ENCODE peak calls at places on chromosomes 7 and 10, in four cellular contexts. One of them, this sample, is unnamed.

GRCh38 chr10:116800356-116800929 is 48.9 kb upstream of the ENO4 start:
- DNase-seq in BE2C: no peak
- DNase-seq in MM.1S: no peak
- DNase-seq in CD8-positive, alpha-beta T cell: no peak
- DNase-seq in this sample: no peak

GRCh38 chr7:35826751-35827150 is 25.9 kb downstream of the SEPTIN7 start:
- DNase-seq in BE2C: no peak
- DNase-seq in MM.1S: no peak
- DNase-seq in CD8-positive, alpha-beta T cell: no peak
- DNase-seq in this sample: no peak

GRCh38 chr7:129252133-129252532 is 27.3 kb downstream of the AHCYL2 start:
- DNase-seq in BE2C: no peak
- DNase-seq in MM.1S: no peak
- DNase-seq in CD8-positive, alpha-beta T cell: no peak
- DNase-seq in this sample: no peak

GRCh38 chr7:138954545-138955475 is 26.4 kb downstream of the KIAA1549 start:
- DNase-seq in BE2C: no peak
- DNase-seq in MM.1S: no peak
- DNase-seq in CD8-positive, alpha-beta T cell: no peak
- DNase-seq in this sample: no peak

GRCh38 chr10:34698979-34699378 is 116.1 kb downstream of the PARD3 start:
- DNase-seq in BE2C: no peak
- DNase-seq in MM.1S: no peak
- DNase-seq in CD8-positive, alpha-beta T cell: no peak
- DNase-seq in this sample: peak; percentile 63

GRCh38 chr10:60293797-60294196 is 95.9 kb downstream of the ANK3 start:
- DNase-seq in BE2C: no peak
- DNase-seq in MM.1S: no peak
- DNase-seq in CD8-positive, alpha-beta T cell: no peak
- DNase-seq in this sample: no peak

GRCh38 chr7:14233026-14233897 is 243.8 kb upstream of the ETV1 start:
- DNase-seq in BE2C: no peak
- DNase-seq in MM.1S: no peak
- DNase-seq in CD8-positive, alpha-beta T cell: no peak
- DNase-seq in this sample: no peak

GRCh38 chr10:132987671-132988571 is 45.6 kb upstream of the CFAP46 start:
- DNase-seq in BE2C: no peak
- DNase-seq in MM.1S: no peak
- DNase-seq in CD8-positive, alpha-beta T cell: no peak
- DNase-seq in this sample: peak; percentile 90

GRCh38 chr10:132788180-132788830 is 2.4 kb upstream of the NKX6-2 start:
- DNase-seq in BE2C: no peak
- DNase-seq in MM.1S: no peak
- DNase-seq in CD8-positive, alpha-beta T cell: no peak
- DNase-seq in this sample: peak; percentile 49

GRCh38 chr7:22356855-22357310 is at the start of gene RAPGEF5:
- DNase-seq in BE2C: peak; percentile 71
- DNase-seq in MM.1S: peak; percentile 69
- DNase-seq in CD8-positive, alpha-beta T cell: no peak
- DNase-seq in this sample: peak; percentile 50

GRCh38 chr10:6108631-6109443 is 20.0 kb downstream of the RBM17 start:
- DNase-seq in BE2C: no peak
- DNase-seq in MM.1S: peak; percentile 35
- DNase-seq in CD8-positive, alpha-beta T cell: peak; percentile 27
- DNase-seq in this sample: peak; percentile 64

GRCh38 chr7:79719216-79719615 is 265.7 kb upstream of the MAGI2 start:
- DNase-seq in BE2C: no peak
- DNase-seq in MM.1S: no peak
- DNase-seq in CD8-positive, alpha-beta T cell: no peak
- DNase-seq in this sample: no peak

GRCh38 chr10:48872234-48872633 is 67.4 kb downstream of the LRRC18 start:
- DNase-seq in BE2C: no peak
- DNase-seq in MM.1S: no peak
- DNase-seq in CD8-positive, alpha-beta T cell: no peak
- DNase-seq in this sample: no peak

GRCh38 chr7:117019786-117020604 is 66.7 kb downstream of the ST7 start:
- DNase-seq in BE2C: peak; percentile 92
- DNase-seq in MM.1S: no peak
- DNase-seq in CD8-positive, alpha-beta T cell: no peak
- DNase-seq in this sample: peak; percentile 95

GRCh38 chr7:25091757-25092156 is 33.3 kb downstream of the CYCS start:
- DNase-seq in BE2C: no peak
- DNase-seq in MM.1S: no peak
- DNase-seq in CD8-positive, alpha-beta T cell: no peak
- DNase-seq in this sample: no peak

GRCh38 chr7:621572-622285 is 102.1 kb upstream of the PDGFA start:
- DNase-seq in BE2C: no peak
- DNase-seq in MM.1S: no peak
- DNase-seq in CD8-positive, alpha-beta T cell: no peak
- DNase-seq in this sample: no peak

GRCh38 chr7:84949067-84949466 is 237.8 kb downstream of the SEMA3D start:
- DNase-seq in BE2C: no peak
- DNase-seq in MM.1S: no peak
- DNase-seq in CD8-positive, alpha-beta T cell: no peak
- DNase-seq in this sample: no peak

GRCh38 chr10:6918305-6918704 is 338.2 kb upstream of the PRKCQ start:
- DNase-seq in BE2C: peak; percentile 62
- DNase-seq in MM.1S: peak; percentile 58
- DNase-seq in CD8-positive, alpha-beta T cell: peak; percentile 78
- DNase-seq in this sample: peak; percentile 6

GRCh38 chr10:98236866-98237265 is 31.1 kb downstream of the LOXL4 start:
- DNase-seq in BE2C: no peak
- DNase-seq in MM.1S: no peak
- DNase-seq in CD8-positive, alpha-beta T cell: no peak
- DNase-seq in this sample: no peak

GRCh38 chr10:43233601-43234430 is 33.0 kb downstream of the RASGEF1A start:
- DNase-seq in BE2C: peak; percentile 1
- DNase-seq in MM.1S: no peak
- DNase-seq in CD8-positive, alpha-beta T cell: peak; percentile 1
- DNase-seq in this sample: no peak

GRCh38 chr7:25754751-25755150 is 397.2 kb upstream of the NFE2L3 start:
- DNase-seq in BE2C: no peak
- DNase-seq in MM.1S: no peak
- DNase-seq in CD8-positive, alpha-beta T cell: no peak
- DNase-seq in this sample: no peak

GRCh38 chr7:20301311-20301939 is 29.3 kb upstream of the ITGB8 start:
- DNase-seq in BE2C: no peak
- DNase-seq in MM.1S: no peak
- DNase-seq in CD8-positive, alpha-beta T cell: no peak
- DNase-seq in this sample: peak; percentile 41

GRCh38 chr7:156765901-156766656 is 125.5 kb downstream of the RNF32 start:
- DNase-seq in BE2C: no peak
- DNase-seq in MM.1S: no peak
- DNase-seq in CD8-positive, alpha-beta T cell: no peak
- DNase-seq in this sample: no peak

GRCh38 chr7:19958309-19958896 is 185.0 kb upstream of the TMEM196 start:
- DNase-seq in BE2C: no peak
- DNase-seq in MM.1S: no peak
- DNase-seq in CD8-positive, alpha-beta T cell: no peak
- DNase-seq in this sample: no peak

GRCh38 chr7:38844952-38845563 is 63.9 kb downstream of the VPS41 start:
- DNase-seq in BE2C: no peak
- DNase-seq in MM.1S: no peak
- DNase-seq in CD8-positive, alpha-beta T cell: no peak
- DNase-seq in this sample: no peak

GRCh38 chr7:1314908-1315450 is 82.3 kb downstream of the UNCX start:
- DNase-seq in BE2C: no peak
- DNase-seq in MM.1S: no peak
- DNase-seq in CD8-positive, alpha-beta T cell: no peak
- DNase-seq in this sample: no peak

GRCh38 chr10:31146496-31147219 is 115.0 kb upstream of the ZNF438 start:
- DNase-seq in BE2C: no peak
- DNase-seq in MM.1S: no peak
- DNase-seq in CD8-positive, alpha-beta T cell: no peak
- DNase-seq in this sample: peak; percentile 88

GRCh38 chr10:89679986-89680385 is 21.4 kb upstream of the KIF20B start:
- DNase-seq in BE2C: no peak
- DNase-seq in MM.1S: no peak
- DNase-seq in CD8-positive, alpha-beta T cell: no peak
- DNase-seq in this sample: no peak

GRCh38 chr7:47282790-47283496 is 299.0 kb downstream of the TNS3 start:
- DNase-seq in BE2C: no peak
- DNase-seq in MM.1S: no peak
- DNase-seq in CD8-positive, alpha-beta T cell: no peak
- DNase-seq in this sample: no peak

GRCh38 chr10:86261933-86262665 is 104.5 kb downstream of the GRID1 start:
- DNase-seq in BE2C: peak; percentile 59
- DNase-seq in MM.1S: peak; percentile 85
- DNase-seq in CD8-positive, alpha-beta T cell: no peak
- DNase-seq in this sample: no peak

GRCh38 chr10:44427479-44427878 is 42.6 kb upstream of the CXCL12 start:
- DNase-seq in BE2C: no peak
- DNase-seq in MM.1S: no peak
- DNase-seq in CD8-positive, alpha-beta T cell: no peak
- DNase-seq in this sample: no peak

GRCh38 chr7:81812514-81813472 is 42.9 kb upstream of the HGF start:
- DNase-seq in BE2C: no peak
- DNase-seq in MM.1S: peak; percentile 61
- DNase-seq in CD8-positive, alpha-beta T cell: no peak
- DNase-seq in this sample: no peak

DNA sequence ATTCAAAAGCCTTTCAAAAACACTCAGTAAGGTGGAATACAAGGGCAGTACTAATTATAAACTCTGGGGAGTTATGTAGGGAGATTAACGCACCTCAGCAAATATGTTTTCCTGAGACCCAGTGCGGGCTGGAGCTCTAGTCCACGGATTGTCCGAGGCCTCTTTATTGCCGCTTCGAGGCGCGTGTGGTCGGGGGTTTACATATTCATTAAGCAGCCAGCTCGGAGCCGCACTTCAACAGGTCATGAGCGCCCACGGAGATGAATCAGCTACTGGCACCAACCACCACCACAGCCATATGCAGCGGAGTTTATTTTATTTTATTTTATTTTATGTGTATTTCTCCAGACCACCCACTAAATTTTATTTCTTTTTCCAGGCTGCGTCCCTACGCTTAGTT is 195.9 kb upstream of the ADARB2 start:
- DNase-seq in BE2C: no peak
- DNase-seq in MM.1S: no peak
- DNase-seq in CD8-positive, alpha-beta T cell: no peak
- DNase-seq in this sample: no peak
- H3K4me1 ChIP-seq in BE2C: no peaks in the 10 kb centered on the region
- H3K4me1 ChIP-seq in MM.1S: no peaks in the 10 kb centered on the region
- H3K4me1 ChIP-seq in CD8-positive, alpha-beta T cell: peaks cover 9% of the 10 kb centered on the region
- H3K4me1 ChIP-seq in this sample: no peaks in the 10 kb centered on the region

DNA sequence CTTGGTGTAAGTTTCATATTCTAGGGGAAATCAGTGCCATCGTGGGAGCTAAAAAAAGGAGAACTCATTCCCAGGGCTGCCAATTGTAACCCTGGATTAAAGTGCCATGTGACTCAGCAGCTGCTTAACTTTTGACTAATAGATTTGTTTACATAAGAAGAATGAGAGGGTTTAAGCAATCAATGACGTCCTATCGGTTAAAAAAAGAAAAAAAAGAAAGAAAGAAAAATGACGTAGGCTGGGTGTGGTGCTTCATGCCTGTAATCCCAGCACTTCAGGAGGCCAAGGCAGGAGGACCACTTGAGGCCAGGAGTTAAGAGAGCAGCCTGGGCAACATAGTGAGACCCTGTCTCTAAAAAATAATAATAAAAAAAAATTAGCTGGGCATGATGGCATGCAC is 116.2 kb upstream of the AFAP1L2 start:
- DNase-seq in BE2C: no peak
- DNase-seq in MM.1S: no peak
- DNase-seq in CD8-positive, alpha-beta T cell: no peak
- DNase-seq in this sample: no peak
- H3K4me1 ChIP-seq in BE2C: peaks cover 3% of the 10 kb centered on the region
- H3K4me1 ChIP-seq in MM.1S: peaks cover 18% of the 10 kb centered on the region
- H3K4me1 ChIP-seq in CD8-positive, alpha-beta T cell: peaks cover 91% of the 10 kb centered on the region
- H3K4me1 ChIP-seq in this sample: peaks cover 60% of the 10 kb centered on the region

DNA sequence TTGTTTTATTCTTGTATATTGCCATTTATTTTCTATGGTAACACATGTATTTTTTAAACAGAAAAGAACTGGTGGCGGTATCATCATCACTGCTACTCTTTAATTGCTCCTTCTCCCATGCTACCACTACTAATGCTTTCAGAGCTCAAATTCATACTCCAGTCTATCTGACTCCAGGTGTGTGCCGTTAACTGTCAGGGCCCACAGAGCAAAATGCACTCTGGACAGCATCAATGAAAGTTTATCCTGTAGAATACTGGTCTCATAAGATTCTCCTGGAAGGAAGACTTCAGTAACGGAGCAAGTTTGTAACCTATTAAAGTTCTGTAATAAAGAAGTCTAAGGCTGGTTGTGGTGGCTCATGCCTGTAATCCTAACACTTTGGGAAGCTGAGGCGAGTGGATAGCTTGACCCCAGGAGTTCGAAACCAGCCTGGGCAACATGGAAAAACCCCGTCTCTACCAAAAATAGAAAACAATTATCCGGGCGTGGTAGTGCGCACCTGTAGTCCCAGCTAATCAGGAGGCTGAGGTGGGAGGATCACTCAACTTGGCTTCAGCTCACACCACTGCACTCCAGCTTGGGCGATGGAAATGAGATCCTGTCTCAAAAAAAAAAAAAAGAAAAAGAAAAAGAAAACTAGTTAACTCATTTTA is 18.4 kb downstream of the ZNRF2 start:
- DNase-seq in BE2C: no peak
- DNase-seq in MM.1S: no peak
- DNase-seq in CD8-positive, alpha-beta T cell: no peak
- DNase-seq in this sample: no peak
- H3K4me1 ChIP-seq in BE2C: no peaks in the 10 kb centered on the region
- H3K4me1 ChIP-seq in MM.1S: peaks cover 15% of the 10 kb centered on the region
- H3K4me1 ChIP-seq in CD8-positive, alpha-beta T cell: peaks cover 19% of the 10 kb centered on the region
- H3K4me1 ChIP-seq in this sample: peaks cover 39% of the 10 kb centered on the region

GRCh38 chr10:69088471-69088769 is 517 bp downstream of the SRGN start:
- DNase-seq in BE2C: no peak
- DNase-seq in MM.1S: peak; percentile 41
- DNase-seq in CD8-positive, alpha-beta T cell: peak; percentile 34
- DNase-seq in this sample: no peak
- H3K4me1 ChIP-seq in BE2C: no peaks in the 10 kb centered on the region
- H3K4me1 ChIP-seq in MM.1S: peaks cover 29% of the 10 kb centered on the region
- H3K4me1 ChIP-seq in CD8-positive, alpha-beta T cell: peaks cover 47% of the 10 kb centered on the region
- H3K4me1 ChIP-seq in this sample: no peaks in the 10 kb centered on the region

DNA sequence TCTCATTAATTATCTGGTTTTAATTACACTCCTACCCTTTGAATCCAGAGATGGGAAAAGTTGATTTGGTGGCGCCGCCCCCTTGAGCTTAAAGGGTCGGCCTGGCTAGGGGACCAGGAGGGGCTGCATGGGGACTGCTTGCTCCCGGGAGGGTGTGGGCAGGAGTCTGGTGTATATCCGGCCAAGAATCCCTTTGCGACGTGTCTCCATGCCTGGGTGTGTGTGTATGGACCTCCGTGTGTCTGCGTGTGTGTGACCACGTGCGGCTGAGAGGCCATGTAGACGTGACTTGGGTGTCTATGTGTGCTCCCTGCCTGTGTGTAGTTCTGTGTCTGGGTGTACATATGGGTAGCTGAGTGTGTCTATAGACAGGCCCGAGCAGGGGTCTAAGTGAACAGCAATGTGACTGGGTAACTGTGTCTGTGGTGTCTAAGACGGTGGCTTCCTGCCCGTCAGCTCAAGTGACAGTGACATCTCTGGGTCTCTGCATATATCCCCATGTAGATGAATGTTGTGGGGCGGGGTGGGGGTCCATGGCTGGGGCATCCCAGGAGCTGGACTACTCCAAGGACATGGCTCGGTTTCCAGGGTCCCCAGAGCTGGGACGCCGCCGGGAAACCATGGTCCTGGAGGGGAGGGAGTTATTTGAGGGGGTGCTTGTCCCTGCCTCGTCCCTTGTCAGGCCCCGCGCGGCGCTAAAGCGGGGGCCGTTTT is 10.7 kb downstream of the LBX1 start:
- DNase-seq in BE2C: no peak
- DNase-seq in MM.1S: no peak
- DNase-seq in CD8-positive, alpha-beta T cell: no peak
- DNase-seq in this sample: no peak
- H3K4me1 ChIP-seq in BE2C: peaks cover 10% of the 10 kb centered on the region
- H3K4me1 ChIP-seq in MM.1S: peaks cover 10% of the 10 kb centered on the region
- H3K4me1 ChIP-seq in CD8-positive, alpha-beta T cell: peaks cover 48% of the 10 kb centered on the region
- H3K4me1 ChIP-seq in this sample: peaks cover 6% of the 10 kb centered on the region

This sample was measured in cardiac muscle cell.